ENCODE peak calls at places on chromosomes 4 and X, in nine cellular contexts. D, R, C, N, Z, U, I, F and W are unnamed samples.

GRCh38 chr4:124386648-124387047 is 325.9 kb downstream of the ANKRD50 start:
- DNase-seq in R (no peak), I (no peak), Z (no peak), D (peak; percentile 19), C (no peak), F (no peak), N (no peak), U (no peak), W (no peak)

GRCh38 chrX:119647089-119647488 is 40.9 kb upstream of the NKRF start:
- DNase-seq in I (no peak), D (no peak), U (no peak), Z (peak; percentile 12), N (no peak), R (no peak), F (no peak), C (no peak), W (no peak)

GRCh38 chrX:42694260-42694815 is 83.6 kb downstream of the PPP1R2C start:
- DNase-seq in R (no peak), D (no peak), U (peak; percentile 74), Z (no peak), N (no peak), I (no peak), F (no peak), C (no peak), W (no peak)

GRCh38 chr4:97073194-97073593 is 1070.1 kb downstream of the STPG2 start:
- DNase-seq in D (peak; percentile 42), F (no peak), Z (no peak), I (no peak), N (no peak), R (no peak), U (peak; percentile 39), C (no peak), W (peak; percentile 69)

GRCh38 chrX:77003956-77004355 is 443.2 kb upstream of the FGF16 start:
- DNase-seq in C (no peak), N (no peak), U (peak; percentile 2), I (no peak), Z (no peak), F (no peak), D (peak; percentile 96), R (no peak), W (peak; percentile 20)

GRCh38 chr4:15963568-15963967 is 593 bp upstream of the FGFBP2 start:
- DNase-seq in C (no peak), Z (no peak), R (no peak), F (no peak), N (no peak), D (no peak), I (no peak), U (no peak), W (no peak)

GRCh38 chr4:19776929-19777328 is 474.8 kb upstream of the SLIT2 start:
- DNase-seq in U (peak; percentile 44), Z (no peak), N (peak; percentile 65), C (no peak), D (no peak), F (no peak), I (no peak), R (peak; percentile 17), W (no peak)

GRCh38 chrX:72258174-72258573 is 18.9 kb downstream of the RPS4X start:
- DNase-seq in Z (no peak), F (no peak), U (peak; percentile 73), N (peak; percentile 78), D (no peak), I (no peak), C (no peak), R (peak; percentile 84), W (no peak)

GRCh38 chrX:36908801-36909403 is 99.3 kb upstream of the FAM47C start:
- DNase-seq in N (peak; percentile 47), I (no peak), D (peak; percentile 9), R (peak; percentile 29), F (no peak), U (peak; percentile 30), Z (peak; percentile 73), C (no peak), W (no peak)

GRCh38 chr4:72112514-72113156 is 80.8 kb downstream of the NPFFR2 start:
- DNase-seq in N (peak; percentile 86), D (no peak), U (peak; percentile 87), C (no peak), F (peak; percentile 94), Z (peak; percentile 31), I (no peak), R (peak; percentile 76), W (no peak)

GRCh38 chr4:60344908-60345307 is 855.2 kb upstream of the ADGRL3 start:
- DNase-seq in D (no peak), U (no peak), Z (no peak), R (peak; percentile 8), I (no peak), F (no peak), C (peak; percentile 78), N (peak; percentile 27), W (no peak)

GRCh38 chrX:70825366-70825765 is 83.1 kb downstream of the TEX11 start:
- DNase-seq in F (no peak), N (no peak), R (no peak), U (no peak), C (no peak), Z (no peak), I (no peak), D (no peak), W (no peak)

GRCh38 chr4:2791518-2792395 is 1.1 kb upstream of the SH3BP2 start:
- DNase-seq in D (no peak), C (peak; percentile 65), I (no peak), R (no peak), U (no peak), N (no peak), Z (no peak), F (no peak), W (no peak)